ENCODE peak calls at places on chromosomes 11 and 22, in ten cellular contexts. J, O, Q, E, Y, X, T, I, C and S are unnamed samples.

GRCh38 chr22:30234786-30235470 is 11.6 kb downstream of the LIF start:
- DNase-seq in Q (no peak), Y (no peak), E (peak; percentile 76), X (no peak), I (peak; percentile 82), T (peak; percentile 46), O (no peak), J (peak; percentile 68), C (peak; percentile 98), S (no peak)

GRCh38 chr22:42116848-42117424 is 13.7 kb downstream of the CYP2D6 start:
- DNase-seq in Q (no peak), I (peak; percentile 4), C (peak; percentile 43), Y (no peak), O (no peak), E (peak; percentile 29), J (no peak), T (no peak), X (no peak), S (no peak)

GRCh38 chr22:26325641-26326040 is 103.4 kb upstream of the ASPHD2 start:
- DNase-seq in O (no peak), I (no peak), Q (no peak), X (no peak), Y (no peak), C (no peak), T (peak; percentile 11), E (no peak), J (no peak), S (no peak)

GRCh38 chr11:3837793-3838192 is 3.0 kb downstream of the RHOG start:
- DNase-seq in X (no peak), J (no peak), E (peak; percentile 45), Y (peak; percentile 73), O (peak; percentile 59), Q (no peak), T (no peak), C (peak; percentile 35), I (no peak), S (no peak)

GRCh38 chr11:134282121-134283045 is 6.2 kb downstream of the GLB1L3 start:
- DNase-seq in J (no peak), X (no peak), Y (no peak), O (no peak), E (peak; percentile 11), C (no peak), T (no peak), I (no peak), Q (no peak), S (no peak)

GRCh38 chr11:81874627-81875026 is 859.0 kb downstream of the FAM181B start:
- DNase-seq in C (no peak), Y (peak; percentile 56), X (no peak), T (no peak), I (no peak), E (no peak), Q (no peak), O (no peak), J (no peak), S (no peak)

GRCh38 chr11:74044538-74044937 is 35.7 kb upstream of the UCP3 start:
- DNase-seq in Y (no peak), E (no peak), Q (no peak), X (no peak), C (no peak), J (no peak), T (no peak), O (no peak), I (no peak), S (no peak)

GRCh38 chr11:109772846-109773400 is 320.3 kb upstream of the ZC3H12C start:
- DNase-seq in Q (no peak), T (no peak), E (no peak), I (no peak), Y (no peak), O (no peak), C (no peak), X (no peak), J (no peak), S (no peak)

GRCh38 chr22:44752285-44753188 is at the start of gene ARHGAP8:
- DNase-seq in J (no peak), E (no peak), X (no peak), O (no peak), C (no peak), Q (no peak), T (no peak), Y (no peak), I (no peak), S (no peak)

GRCh38 chr22:44753189-44754042 is 1.0 kb downstream of the ARHGAP8 start:
- DNase-seq in C (peak; percentile 42), I (peak; percentile 81), J (no peak), X (no peak), E (peak; percentile 86), Q (no peak), O (no peak), Y (no peak), T (peak; percentile 88), S (no peak)

GRCh38 chr22:44755000-44755399 is 2.6 kb downstream of the ARHGAP8 start:
- DNase-seq in Y (no peak), Q (no peak), C (no peak), T (no peak), I (no peak), O (no peak), J (no peak), E (no peak), X (no peak), S (no peak)

GRCh38 chr22:44755956-44756361 is 3.6 kb downstream of the ARHGAP8 start:
- DNase-seq in E (no peak), O (no peak), T (no peak), Y (no peak), C (no peak), J (no peak), I (no peak), X (no peak), Q (no peak), S (no peak)

GRCh38 chr22:44755418-44755817 is 3.0 kb downstream of the ARHGAP8 start:
- DNase-seq in Y (no peak), Q (no peak), I (no peak), J (no peak), E (no peak), X (no peak), C (no peak), T (no peak), O (no peak), S (no peak)
- H3K4me3 ChIP-seq in Y (no peak overlapping the region), Q (no peak overlapping the region), I (no peak overlapping the region), J (no peak overlapping the region), E (no peak overlapping the region), X (no peak overlapping the region), C (no peak overlapping the region), T (no peak overlapping the region), O (no peak overlapping the region), S (no peak overlapping the region)

GRCh38 chr11:68006606-68007166 is 2.8 kb upstream of the UNC93B1 start:
- DNase-seq in E (no peak), X (no peak), C (no peak), I (no peak), Q (no peak), Y (no peak), J (no peak), T (no peak), O (no peak), S (no peak)

GRCh38 chr11:68003846-68004550 is at the start of gene UNC93B1:
- DNase-seq in T (peak; percentile 65), E (peak; percentile 88), X (peak; percentile 69), I (peak; percentile 76), Q (no peak), C (peak; percentile 78), Y (peak; percentile 96), J (no peak), O (peak; percentile 90), S (peak; percentile 92)

GRCh38 chr11:68002575-68002942 is 1.3 kb downstream of the UNC93B1 start:
- DNase-seq in Y (peak; percentile 74), O (no peak), C (no peak), J (no peak), I (no peak), E (no peak), X (no peak), Q (no peak), T (no peak), S (peak; percentile 74)

GRCh38 chr11:68002943-68003845 is 703 bp downstream of the UNC93B1 start:
- DNase-seq in J (no peak), Y (peak; percentile 67), I (no peak), C (no peak), T (no peak), Q (no peak), O (no peak), E (no peak), X (no peak), S (peak; percentile 79)

DNA sequence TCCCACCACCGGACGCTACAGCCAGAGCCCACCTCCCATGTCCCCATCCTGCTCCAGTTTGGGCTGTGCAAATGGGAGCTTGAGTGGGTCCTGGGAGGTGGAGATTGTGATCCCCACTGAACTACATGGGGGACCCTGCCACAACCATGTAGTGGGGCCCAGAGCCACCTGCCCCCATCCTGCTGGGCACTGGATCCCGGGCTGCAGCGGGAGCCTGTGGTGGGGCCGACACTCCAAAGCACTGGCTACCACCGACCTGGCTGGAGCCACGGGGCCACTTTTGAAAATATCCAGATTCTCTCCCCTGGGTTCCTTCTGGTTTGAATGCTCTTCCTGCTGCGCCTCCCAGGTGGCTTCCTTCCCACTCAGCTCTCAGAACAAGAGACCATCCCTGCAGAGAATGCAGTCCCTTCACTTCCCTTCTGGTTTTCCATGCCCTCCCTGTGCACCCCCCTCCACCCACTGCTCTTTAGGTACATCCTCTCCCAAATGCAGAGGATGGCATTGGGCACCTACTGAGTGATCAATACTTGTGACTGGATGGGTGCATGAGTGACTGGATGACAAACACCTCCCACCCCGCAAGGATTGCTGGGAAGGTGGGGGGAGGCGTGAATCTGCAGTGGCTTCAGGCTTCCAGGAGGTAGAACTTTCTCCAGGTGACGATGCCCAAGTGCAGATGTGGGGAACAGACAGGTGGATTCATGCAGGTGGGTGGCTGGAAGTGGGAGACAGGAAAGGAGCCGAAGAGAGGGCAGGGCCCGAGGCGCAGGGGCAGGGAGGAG is 846 bp upstream of the UNC93B1 start:
- DNase-seq in Y (no peak), X (no peak), T (no peak), C (no peak), J (no peak), O (no peak), E (no peak), Q (no peak), I (no peak), S (peak; percentile 72)
- H3K4me3 ChIP-seq in Y (peak overlapping the region; percentile 52), X (peak overlapping the region; percentile 90), T (peak overlapping the region; percentile 70), C (peak overlapping the region; percentile 66), J (peak overlapping the region; percentile 52), O (peak overlapping the region; percentile 68), E (peak overlapping the region; percentile 64), Q (peak overlapping the region; percentile 62), I (no peak overlapping the region), S (peak overlapping the region; percentile 96)

GRCh38 chr22:23708270-23708669 is 17.5 kb downstream of the RGL4 start:
- DNase-seq in X (no peak), C (no peak), J (no peak), T (no peak), I (no peak), E (no peak), Q (no peak), O (no peak), Y (peak; percentile 24), S (no peak)
- H3K4me3 ChIP-seq in X (no peak overlapping the region), C (no peak overlapping the region), J (no peak overlapping the region), T (no peak overlapping the region), I (no peak overlapping the region), E (no peak overlapping the region), Q (no peak overlapping the region), O (no peak overlapping the region), Y (no peak overlapping the region), S (no peak overlapping the region)

DNA sequence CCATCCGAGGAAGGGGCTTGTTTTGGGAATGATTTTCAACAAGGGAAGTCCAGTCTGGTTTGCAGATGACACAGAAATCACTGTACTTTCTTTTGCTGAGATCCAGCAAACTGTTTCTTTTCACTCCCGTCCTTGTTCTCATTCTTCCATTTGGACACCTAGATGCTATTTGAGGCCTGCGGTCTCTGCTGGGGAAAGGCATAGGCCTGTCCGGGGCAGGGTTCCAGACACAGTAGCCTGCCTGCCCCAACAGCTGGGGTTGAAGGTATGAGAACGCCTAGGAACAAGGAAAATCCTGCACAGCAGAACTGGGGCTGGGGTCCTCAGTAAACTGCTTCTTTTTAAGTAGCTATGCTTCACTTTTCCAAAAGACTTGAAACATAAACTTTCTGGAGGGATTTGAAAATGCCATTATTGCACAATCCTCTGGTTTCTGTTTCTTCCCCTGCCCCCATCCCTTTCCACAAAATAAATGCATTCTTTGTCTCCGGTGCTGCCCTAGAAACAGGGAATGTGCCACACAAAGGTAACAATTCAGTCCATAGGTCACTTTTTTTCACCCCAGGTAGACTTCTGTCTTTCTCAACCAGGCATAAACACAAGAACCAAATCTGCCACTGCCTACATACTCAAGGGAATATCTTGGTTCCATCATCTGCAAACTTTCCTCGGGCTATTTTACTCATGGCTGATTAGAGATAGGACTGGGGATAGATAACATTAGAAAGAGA is 174.8 kb upstream of the MTMR2 start:
- DNase-seq in C (peak; percentile 70), J (no peak), T (peak; percentile 62), E (peak; percentile 66), I (peak; percentile 59), Q (no peak), X (no peak), O (no peak), Y (no peak), S (no peak)
- H3K4me3 ChIP-seq in C (no peak overlapping the region), J (no peak overlapping the region), T (no peak overlapping the region), E (no peak overlapping the region), I (peak overlapping the region; percentile 3), Q (no peak overlapping the region), X (peak overlapping the region; percentile 33), O (no peak overlapping the region), Y (no peak overlapping the region), S (peak overlapping the region; percentile 27)